ENCODE peak calls at places on chromosomes 13 and 19, in nine cellular contexts. One of them, this sample, is unnamed.
A peak's percentile ranks its signal among the peaks of the same experiment; 100 is the strongest.

GRCh38 chr13:67726979-67727378 is 496.8 kb upstream of the PCDH9 start:
- DNase-seq in tibial artery: no peak
- DNase-seq in C1 segment of cervical spinal cord: no peak
- DNase-seq in astrocyte of the cerebellum: no peak
- DNase-seq in WTC11: peak; percentile 14
- DNase-seq in erythroblast: no peak
- DNase-seq in GM18507: no peak
- DNase-seq in germinal center: no peak
- DNase-seq in NCI-H1105 treated with DMSO at 0.1 percent for 48 hours: no peak
- DNase-seq in this sample: no peak

GRCh38 chr13:113654591-113655357 is 3.2 kb downstream of the ATP4B start:
- DNase-seq in tibial artery: peak; percentile 61
- DNase-seq in C1 segment of cervical spinal cord: no peak
- DNase-seq in astrocyte of the cerebellum: no peak
- DNase-seq in WTC11: peak; percentile 6
- DNase-seq in erythroblast: no peak
- DNase-seq in GM18507: no peak
- DNase-seq in germinal center: no peak
- DNase-seq in NCI-H1105 treated with DMSO at 0.1 percent for 48 hours: no peak
- DNase-seq in this sample: no peak

GRCh38 chr13:101397742-101398141 is 18.6 kb downstream of the NALCN start:
- DNase-seq in tibial artery: no peak
- DNase-seq in C1 segment of cervical spinal cord: no peak
- DNase-seq in astrocyte of the cerebellum: peak; percentile 26
- DNase-seq in WTC11: no peak
- DNase-seq in erythroblast: no peak
- DNase-seq in GM18507: no peak
- DNase-seq in germinal center: no peak
- DNase-seq in NCI-H1105 treated with DMSO at 0.1 percent for 48 hours: no peak
- DNase-seq in this sample: no peak

GRCh38 chr19:18708452-18709231 is 25.2 kb downstream of the CRTC1 start:
- DNase-seq in tibial artery: peak; percentile 76
- DNase-seq in C1 segment of cervical spinal cord: no peak
- DNase-seq in astrocyte of the cerebellum: no peak
- DNase-seq in WTC11: no peak
- DNase-seq in erythroblast: no peak
- DNase-seq in GM18507: no peak
- DNase-seq in germinal center: no peak
- DNase-seq in NCI-H1105 treated with DMSO at 0.1 percent for 48 hours: peak; percentile 87
- DNase-seq in this sample: no peak

GRCh38 chr19:3062165-3063105 is at the start of gene TLE5:
- DNase-seq in tibial artery: peak; percentile 76
- DNase-seq in C1 segment of cervical spinal cord: peak; percentile 25
- DNase-seq in astrocyte of the cerebellum: no peak
- DNase-seq in WTC11: no peak
- DNase-seq in erythroblast: peak; percentile 74
- DNase-seq in GM18507: no peak
- DNase-seq in germinal center: peak; percentile 85
- DNase-seq in NCI-H1105 treated with DMSO at 0.1 percent for 48 hours: peak; percentile 38
- DNase-seq in this sample: peak; percentile 68

GRCh38 chr13:30869491-30869890 is 36.6 kb upstream of the MEDAG start:
- DNase-seq in tibial artery: peak; percentile 80
- DNase-seq in C1 segment of cervical spinal cord: no peak
- DNase-seq in astrocyte of the cerebellum: no peak
- DNase-seq in WTC11: no peak
- DNase-seq in erythroblast: no peak
- DNase-seq in GM18507: no peak
- DNase-seq in germinal center: no peak
- DNase-seq in NCI-H1105 treated with DMSO at 0.1 percent for 48 hours: no peak
- DNase-seq in this sample: no peak

GRCh38 chr13:104943331-104943730 is 1592.1 kb downstream of the EFNB2 start:
- DNase-seq in tibial artery: no peak
- DNase-seq in C1 segment of cervical spinal cord: no peak
- DNase-seq in astrocyte of the cerebellum: no peak
- DNase-seq in WTC11: no peak
- DNase-seq in erythroblast: no peak
- DNase-seq in GM18507: no peak
- DNase-seq in germinal center: no peak
- DNase-seq in NCI-H1105 treated with DMSO at 0.1 percent for 48 hours: no peak
- DNase-seq in this sample: no peak

GRCh38 chr19:43667524-43668405 is 2.2 kb downstream of the PLAUR start:
- DNase-seq in tibial artery: no peak
- DNase-seq in C1 segment of cervical spinal cord: no peak
- DNase-seq in astrocyte of the cerebellum: no peak
- DNase-seq in WTC11: peak; percentile 17
- DNase-seq in erythroblast: peak; percentile 87
- DNase-seq in GM18507: no peak
- DNase-seq in germinal center: no peak
- DNase-seq in NCI-H1105 treated with DMSO at 0.1 percent for 48 hours: no peak
- DNase-seq in this sample: peak; percentile 3

GRCh38 chr13:89577301-89577700 is 1770.2 kb upstream of the MIR17HG start:
- DNase-seq in tibial artery: no peak
- DNase-seq in C1 segment of cervical spinal cord: no peak
- DNase-seq in astrocyte of the cerebellum: no peak
- DNase-seq in WTC11: no peak
- DNase-seq in erythroblast: no peak
- DNase-seq in GM18507: no peak
- DNase-seq in germinal center: no peak
- DNase-seq in NCI-H1105 treated with DMSO at 0.1 percent for 48 hours: no peak
- DNase-seq in this sample: no peak

GRCh38 chr13:36362914-36363313 is 16.7 kb upstream of the SPART start:
- DNase-seq in tibial artery: no peak
- DNase-seq in C1 segment of cervical spinal cord: no peak
- DNase-seq in astrocyte of the cerebellum: no peak
- DNase-seq in WTC11: no peak
- DNase-seq in erythroblast: no peak
- DNase-seq in GM18507: no peak
- DNase-seq in germinal center: no peak
- DNase-seq in NCI-H1105 treated with DMSO at 0.1 percent for 48 hours: no peak
- DNase-seq in this sample: no peak

GRCh38 chr13:26601669-26602068 is 44.2 kb downstream of the WASF3 start:
- DNase-seq in tibial artery: no peak
- DNase-seq in C1 segment of cervical spinal cord: no peak
- DNase-seq in astrocyte of the cerebellum: no peak
- DNase-seq in WTC11: no peak
- DNase-seq in erythroblast: no peak
- DNase-seq in GM18507: no peak
- DNase-seq in germinal center: peak; percentile 45
- DNase-seq in NCI-H1105 treated with DMSO at 0.1 percent for 48 hours: no peak
- DNase-seq in this sample: no peak

GRCh38 chr13:63024458-63024857 is 1608.8 kb upstream of the PCDH20 start:
- DNase-seq in tibial artery: no peak
- DNase-seq in C1 segment of cervical spinal cord: no peak
- DNase-seq in astrocyte of the cerebellum: no peak
- DNase-seq in WTC11: no peak
- DNase-seq in erythroblast: no peak
- DNase-seq in GM18507: no peak
- DNase-seq in germinal center: no peak
- DNase-seq in NCI-H1105 treated with DMSO at 0.1 percent for 48 hours: no peak
- DNase-seq in this sample: no peak

GRCh38 chr13:110442946-110443632 is 118.4 kb downstream of the RAB20 start:
- DNase-seq in tibial artery: peak; percentile 60
- DNase-seq in C1 segment of cervical spinal cord: no peak
- DNase-seq in astrocyte of the cerebellum: no peak
- DNase-seq in WTC11: no peak
- DNase-seq in erythroblast: no peak
- DNase-seq in GM18507: no peak
- DNase-seq in germinal center: no peak
- DNase-seq in NCI-H1105 treated with DMSO at 0.1 percent for 48 hours: no peak
- DNase-seq in this sample: no peak

GRCh38 chr13:21637296-21637695 is 33.3 kb upstream of the MICU2 start:
- DNase-seq in tibial artery: no peak
- DNase-seq in C1 segment of cervical spinal cord: no peak
- DNase-seq in astrocyte of the cerebellum: no peak
- DNase-seq in WTC11: no peak
- DNase-seq in erythroblast: peak; percentile 11
- DNase-seq in GM18507: no peak
- DNase-seq in germinal center: no peak
- DNase-seq in NCI-H1105 treated with DMSO at 0.1 percent for 48 hours: peak; percentile 87
- DNase-seq in this sample: peak; percentile 28

GRCh38 chr19:12913871-12914690 is 5.0 kb downstream of the SYCE2 start:
- DNase-seq in tibial artery: no peak
- DNase-seq in C1 segment of cervical spinal cord: peak; percentile 19
- DNase-seq in astrocyte of the cerebellum: no peak
- DNase-seq in WTC11: no peak
- DNase-seq in erythroblast: no peak
- DNase-seq in GM18507: no peak
- DNase-seq in germinal center: no peak
- DNase-seq in NCI-H1105 treated with DMSO at 0.1 percent for 48 hours: no peak
- DNase-seq in this sample: peak; percentile 43

GRCh38 chr13:64591981-64592380 is 2638.2 kb downstream of the PCDH9 start:
- DNase-seq in tibial artery: no peak
- DNase-seq in C1 segment of cervical spinal cord: no peak
- DNase-seq in astrocyte of the cerebellum: no peak
- DNase-seq in WTC11: no peak
- DNase-seq in erythroblast: no peak
- DNase-seq in GM18507: no peak
- DNase-seq in germinal center: no peak
- DNase-seq in NCI-H1105 treated with DMSO at 0.1 percent for 48 hours: no peak
- DNase-seq in this sample: no peak

GRCh38 chr19:23887642-23888041 is 27.0 kb upstream of the ZNF726 start:
- DNase-seq in tibial artery: no peak
- DNase-seq in C1 segment of cervical spinal cord: no peak
- DNase-seq in astrocyte of the cerebellum: no peak
- DNase-seq in WTC11: no peak
- DNase-seq in erythroblast: no peak
- DNase-seq in GM18507: no peak
- DNase-seq in germinal center: no peak
- DNase-seq in NCI-H1105 treated with DMSO at 0.1 percent for 48 hours: peak; percentile 43
- DNase-seq in this sample: no peak

GRCh38 chr19:36113895-36114762 is 546 bp downstream of the POLR2I start:
- DNase-seq in tibial artery: peak; percentile 81
- DNase-seq in C1 segment of cervical spinal cord: no peak
- DNase-seq in astrocyte of the cerebellum: no peak
- DNase-seq in WTC11: peak; percentile 51
- DNase-seq in erythroblast: peak; percentile 60
- DNase-seq in GM18507: no peak
- DNase-seq in germinal center: no peak
- DNase-seq in NCI-H1105 treated with DMSO at 0.1 percent for 48 hours: peak; percentile 50
- DNase-seq in this sample: no peak

GRCh38 chr19:16594681-16595091 is 22.5 kb upstream of the SLC35E1 start:
- DNase-seq in tibial artery: no peak
- DNase-seq in C1 segment of cervical spinal cord: no peak
- DNase-seq in astrocyte of the cerebellum: no peak
- DNase-seq in WTC11: no peak
- DNase-seq in erythroblast: no peak
- DNase-seq in GM18507: no peak
- DNase-seq in germinal center: no peak
- DNase-seq in NCI-H1105 treated with DMSO at 0.1 percent for 48 hours: no peak
- DNase-seq in this sample: no peak

GRCh38 chr13:53197424-53197823 is 168.8 kb downstream of the OLFM4 start:
- DNase-seq in tibial artery: no peak
- DNase-seq in C1 segment of cervical spinal cord: no peak
- DNase-seq in astrocyte of the cerebellum: no peak
- DNase-seq in WTC11: no peak
- DNase-seq in erythroblast: no peak
- DNase-seq in GM18507: no peak
- DNase-seq in germinal center: no peak
- DNase-seq in NCI-H1105 treated with DMSO at 0.1 percent for 48 hours: peak; percentile 34
- DNase-seq in this sample: no peak

GRCh38 chr13:77574076-77574475 is 38.6 kb downstream of the SCEL start:
- DNase-seq in tibial artery: no peak
- DNase-seq in C1 segment of cervical spinal cord: no peak
- DNase-seq in astrocyte of the cerebellum: no peak
- DNase-seq in WTC11: no peak
- DNase-seq in erythroblast: no peak
- DNase-seq in GM18507: no peak
- DNase-seq in germinal center: no peak
- DNase-seq in NCI-H1105 treated with DMSO at 0.1 percent for 48 hours: peak; percentile 28
- DNase-seq in this sample: no peak

GRCh38 chr19:22533761-22534160 is 100.4 kb upstream of the ZNF492 start:
- DNase-seq in tibial artery: no peak
- DNase-seq in C1 segment of cervical spinal cord: no peak
- DNase-seq in astrocyte of the cerebellum: no peak
- DNase-seq in WTC11: no peak
- DNase-seq in erythroblast: no peak
- DNase-seq in GM18507: no peak
- DNase-seq in germinal center: no peak
- DNase-seq in NCI-H1105 treated with DMSO at 0.1 percent for 48 hours: no peak
- DNase-seq in this sample: no peak

GRCh38 chr13:95707035-95707434 is 30.1 kb downstream of the DNAJC3 start:
- DNase-seq in tibial artery: no peak
- DNase-seq in C1 segment of cervical spinal cord: no peak
- DNase-seq in astrocyte of the cerebellum: no peak
- DNase-seq in WTC11: no peak
- DNase-seq in erythroblast: no peak
- DNase-seq in GM18507: no peak
- DNase-seq in germinal center: no peak
- DNase-seq in NCI-H1105 treated with DMSO at 0.1 percent for 48 hours: no peak
- DNase-seq in this sample: no peak

GRCh38 chr19:3034845-3035541 is 5.9 kb upstream of the TLE2 start:
- DNase-seq in tibial artery: peak; percentile 77
- DNase-seq in C1 segment of cervical spinal cord: no peak
- DNase-seq in astrocyte of the cerebellum: peak; percentile 29
- DNase-seq in WTC11: no peak
- DNase-seq in erythroblast: no peak
- DNase-seq in GM18507: no peak
- DNase-seq in germinal center: no peak
- DNase-seq in NCI-H1105 treated with DMSO at 0.1 percent for 48 hours: no peak
- DNase-seq in this sample: peak; percentile 34

GRCh38 chr13:51523082-51523518 is 61.2 kb upstream of the WDFY2 start:
- DNase-seq in tibial artery: no peak
- DNase-seq in C1 segment of cervical spinal cord: no peak
- DNase-seq in astrocyte of the cerebellum: no peak
- DNase-seq in WTC11: no peak
- DNase-seq in erythroblast: no peak
- DNase-seq in GM18507: no peak
- DNase-seq in germinal center: no peak
- DNase-seq in NCI-H1105 treated with DMSO at 0.1 percent for 48 hours: no peak
- DNase-seq in this sample: peak; percentile 11

GRCh38 chr13:83121904-83122303 is 760.4 kb downstream of the SLITRK1 start:
- DNase-seq in tibial artery: no peak
- DNase-seq in C1 segment of cervical spinal cord: no peak
- DNase-seq in astrocyte of the cerebellum: no peak
- DNase-seq in WTC11: no peak
- DNase-seq in erythroblast: no peak
- DNase-seq in GM18507: no peak
- DNase-seq in germinal center: no peak
- DNase-seq in NCI-H1105 treated with DMSO at 0.1 percent for 48 hours: no peak
- DNase-seq in this sample: no peak

GRCh38 chr19:18809149-18809978 is 18.3 kb upstream of the COMP start:
- DNase-seq in tibial artery: peak; percentile 91
- DNase-seq in C1 segment of cervical spinal cord: no peak
- DNase-seq in astrocyte of the cerebellum: peak; percentile 28
- DNase-seq in WTC11: no peak
- DNase-seq in erythroblast: no peak
- DNase-seq in GM18507: no peak
- DNase-seq in germinal center: no peak
- DNase-seq in NCI-H1105 treated with DMSO at 0.1 percent for 48 hours: no peak
- DNase-seq in this sample: no peak

GRCh38 chr13:42056585-42056984 is 8.1 kb downstream of the DGKH start:
- DNase-seq in tibial artery: no peak
- DNase-seq in C1 segment of cervical spinal cord: no peak
- DNase-seq in astrocyte of the cerebellum: no peak
- DNase-seq in WTC11: no peak
- DNase-seq in erythroblast: no peak
- DNase-seq in GM18507: no peak
- DNase-seq in germinal center: no peak
- DNase-seq in NCI-H1105 treated with DMSO at 0.1 percent for 48 hours: no peak
- DNase-seq in this sample: no peak

GRCh38 chr13:99353836-99354235 is 46.6 kb upstream of the GPR183 start:
- DNase-seq in tibial artery: no peak
- DNase-seq in C1 segment of cervical spinal cord: no peak
- DNase-seq in astrocyte of the cerebellum: peak; percentile 35
- DNase-seq in WTC11: no peak
- DNase-seq in erythroblast: no peak
- DNase-seq in GM18507: no peak
- DNase-seq in germinal center: no peak
- DNase-seq in NCI-H1105 treated with DMSO at 0.1 percent for 48 hours: no peak
- DNase-seq in this sample: no peak

GRCh38 chr13:34698953-34699352 is 243.1 kb upstream of the NBEA start:
- DNase-seq in tibial artery: no peak
- DNase-seq in C1 segment of cervical spinal cord: no peak
- DNase-seq in astrocyte of the cerebellum: no peak
- DNase-seq in WTC11: no peak
- DNase-seq in erythroblast: no peak
- DNase-seq in GM18507: no peak
- DNase-seq in germinal center: no peak
- DNase-seq in NCI-H1105 treated with DMSO at 0.1 percent for 48 hours: no peak
- DNase-seq in this sample: no peak

GRCh38 chr13:72643339-72643989 is 84.0 kb downstream of the MZT1 start:
- DNase-seq in tibial artery: no peak
- DNase-seq in C1 segment of cervical spinal cord: no peak
- DNase-seq in astrocyte of the cerebellum: peak; percentile 13
- DNase-seq in WTC11: peak; percentile 52
- DNase-seq in erythroblast: peak; percentile 47
- DNase-seq in GM18507: peak; percentile 2
- DNase-seq in germinal center: peak; percentile 7
- DNase-seq in NCI-H1105 treated with DMSO at 0.1 percent for 48 hours: peak; percentile 7
- DNase-seq in this sample: peak; percentile 16

This sample was measured in activated CD4-positive, alpha-beta T cell treated with anti-CD3 and anti-CD28 coated beads for 4 hours.